ENCODE peak calls at places on chromosomes 11 and 22, in five cellular contexts. L is MM.1S, W is GM20000, D is mucosa of descending colon, O is HFF-Myc. Y is an unnamed sample.

GRCh38 chr11:7077101-7077500 is 11.7 kb upstream of the RBMXL2 start:
- DNase-seq in L (peak), W (no peak), D (no peak), O (no peak), Y (no peak)

GRCh38 chr22:38451404-38451803 is 3.6 kb downstream of the KCNJ4 start:
- DNase-seq in L (no peak), W (no peak), D (no peak), O (no peak), Y (no peak)

GRCh38 chr22:41526802-41527799 is 17.2 kb downstream of the POLR3H start:
- DNase-seq in L (peak), W (peak), D (peak), O (no peak), Y (peak)

GRCh38 chr11:113674397-113674685 is 31.8 kb downstream of the TMPRSS5 start:
- DNase-seq in L (no peak), W (no peak), D (no peak), O (no peak), Y (no peak)

GRCh38 chr22:41504397-41504796 is 35.5 kb downstream of the ACO2 start:
- DNase-seq in L (no peak), W (no peak), D (no peak), O (no peak), Y (no peak)

GRCh38 chr11:86515297-86516094 is 140.8 kb downstream of the CCDC81 start:
- DNase-seq in L (no peak), W (no peak), D (no peak), O (no peak), Y (no peak)

GRCh38 chr11:27717801-27718229 is 17.6 kb upstream of the BDNF start:
- DNase-seq in L (no peak), W (no peak), D (no peak), O (no peak), Y (no peak)

GRCh38 chr11:116773203-116774112 is 671 bp upstream of the BUD13 start:
- DNase-seq in L (no peak), W (peak), D (no peak), O (no peak), Y (no peak)

GRCh38 chr11:13216019-13217006 is 61.3 kb upstream of the BMAL1 start:
- DNase-seq in L (no peak), W (no peak), D (no peak), O (peak), Y (no peak)

GRCh38 chr11:47067401-47067800 is 109.3 kb downstream of the ARFGAP2 start:
- DNase-seq in L (no peak), W (no peak), D (no peak), O (no peak), Y (no peak)

GRCh38 chr11:31419138-31419537 is 49.5 kb downstream of the DNAJC24 start:
- DNase-seq in L (no peak), W (no peak), D (no peak), O (no peak), Y (no peak)

GRCh38 chr22:23193882-23194281 is 13.6 kb downstream of the BCR start:
- DNase-seq in L (no peak), W (no peak), D (no peak), O (no peak), Y (no peak)

GRCh38 chr11:102322560-102322959 is 5.3 kb downstream of the BIRC3 start:
- DNase-seq in L (peak), W (no peak), D (no peak), O (no peak), Y (no peak)

GRCh38 chr11:88410056-88410455 is 72.5 kb upstream of the CTSC start:
- DNase-seq in L (no peak), W (no peak), D (no peak), O (no peak), Y (no peak)

GRCh38 chr11:76493040-76493439 is 48.2 kb downstream of the EMSY start:
- DNase-seq in L (no peak), W (no peak), D (no peak), O (no peak), Y (no peak)

GRCh38 chr22:35561796-35562526 is 21.3 kb downstream of the RASD2 start:
- DNase-seq in L (no peak), W (no peak), D (no peak), O (peak), Y (no peak)

GRCh38 chr11:27218498-27219038 is 144.4 kb downstream of the CCDC34 start:
- DNase-seq in L (no peak), W (no peak), D (no peak), O (peak), Y (no peak)

GRCh38 chr22:38313384-38313955 is 3.8 kb downstream of the CSNK1E start:
- DNase-seq in L (peak), W (no peak), D (peak), O (peak), Y (no peak)

GRCh38 chr11:108654994-108655631 is 9.8 kb upstream of the DDX10 start:
- DNase-seq in L (peak), W (peak), D (peak), O (no peak), Y (peak)

GRCh38 chr11:83070878-83071640 is 638 bp downstream of the RAB30 start:
- DNase-seq in L (no peak), W (no peak), D (peak), O (no peak), Y (no peak)

GRCh38 chr22:37329239-37330140 is 47.2 kb downstream of the CYTH4 start:
- DNase-seq in L (no peak), W (no peak), D (no peak), O (no peak), Y (no peak)

GRCh38 chr22:31425331-31426050 is 26.1 kb downstream of the DRG1 start:
- DNase-seq in L (no peak), W (no peak), D (no peak), O (no peak), Y (no peak)

GRCh38 chr11:46026616-46027293 is 94.5 kb downstream of the PHF21A start:
- DNase-seq in L (no peak), W (no peak), D (no peak), O (no peak), Y (no peak)

GRCh38 chr11:119529063-119529845 is 106.3 kb upstream of the THY1 start:
- DNase-seq in L (no peak), W (no peak), D (no peak), O (no peak), Y (no peak)

GRCh38 chr22:30474683-30475424 is 3.0 kb upstream of the SEC14L3 start:
- DNase-seq in L (no peak), W (no peak), D (no peak), O (no peak), Y (no peak)

GRCh38 chr11:70483077-70483861 is 84.9 kb downstream of the CTTN start:
- DNase-seq in L (no peak), W (peak), D (peak), O (no peak), Y (peak)

GRCh38 chr11:75195164-75195962 is 44.5 kb downstream of the SLCO2B1 start:
- DNase-seq in L (no peak), W (no peak), D (no peak), O (no peak), Y (no peak)

GRCh38 chr11:20243974-20244373 is 83.7 kb upstream of the DBX1 start:
- DNase-seq in L (no peak), W (no peak), D (no peak), O (no peak), Y (no peak)
- TF ChIP-seq CTCF in L (peak), W (no peak), D (no peak), O (peak), Y (peak)

DNA sequence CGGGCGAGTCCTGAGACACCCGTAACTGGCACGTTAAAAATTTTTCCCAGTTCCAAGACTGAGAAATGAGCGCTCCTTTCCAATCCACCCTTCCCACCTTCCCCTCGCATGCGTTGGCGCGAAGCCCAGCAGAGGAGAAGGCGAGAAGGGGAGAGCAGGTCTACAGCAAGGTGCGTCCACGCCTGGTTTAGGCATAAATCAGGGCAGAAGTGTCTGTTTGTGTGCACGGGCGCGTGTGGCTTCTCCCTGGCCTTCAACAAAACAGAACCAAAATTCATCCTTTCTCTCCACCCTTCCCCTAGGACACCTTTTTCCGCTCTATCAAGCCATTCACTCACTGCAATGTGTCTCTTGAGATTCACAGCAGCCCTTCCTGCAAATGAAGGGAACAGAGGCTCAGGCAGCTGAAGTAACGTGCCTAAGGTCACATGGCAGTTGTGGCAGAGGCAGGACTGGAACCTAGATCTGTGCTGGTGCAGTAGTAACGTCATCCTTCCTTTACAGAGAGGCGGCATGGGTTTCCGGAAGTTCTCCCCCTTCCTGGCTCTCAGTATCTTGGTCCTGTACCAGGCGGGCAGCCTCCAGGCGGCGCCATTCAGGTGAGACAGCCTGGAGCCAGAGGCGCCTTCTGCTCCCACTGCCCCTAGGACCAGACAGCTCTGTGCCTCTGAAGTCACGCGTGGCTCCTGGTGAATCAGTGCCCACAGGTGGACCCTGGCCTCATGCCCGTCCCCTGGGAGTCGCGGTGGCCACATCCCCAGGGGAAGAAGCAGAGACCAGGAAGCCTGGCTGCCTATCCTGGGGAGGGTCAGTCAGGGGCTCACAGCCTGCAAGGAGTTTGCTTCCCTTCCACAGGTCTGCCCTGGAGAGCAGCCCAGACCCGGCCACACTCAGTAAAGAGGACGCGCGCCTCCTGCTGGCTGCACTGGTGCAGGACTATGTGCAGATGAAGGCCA is 1.1 kb downstream of the CALCB start:
- DNase-seq in L (peak), W (peak), D (peak), O (peak), Y (peak)
- TF ChIP-seq CTCF in L (peak), W (peak), D (peak), O (peak), Y (peak)

GRCh38 chr11:73530109-73530508 is 67.8 kb downstream of the FAM168A start:
- DNase-seq in L (no peak), W (no peak), D (peak), O (no peak), Y (no peak)
- TF ChIP-seq CTCF in L (no peak), W (no peak), D (peak), O (peak), Y (no peak)

GRCh38 chr11:64650923-64651523 is 60.0 kb downstream of the SLC22A12 start:
- DNase-seq in L (no peak), W (peak), D (no peak), O (no peak), Y (peak)
- TF ChIP-seq CTCF in L (peak), W (peak), D (no peak), O (peak), Y (peak)

GRCh38 chr11:57477507-57478189 is 17.3 kb downstream of the RTN4RL2 start:
- DNase-seq in L (no peak), W (no peak), D (peak), O (no peak), Y (no peak)

GRCh38 chr11:57475671-57476222 is 15.4 kb downstream of the RTN4RL2 start:
- DNase-seq in L (peak), W (peak), D (no peak), O (no peak), Y (no peak)

GRCh38 chr11:57476223-57476882 is 16.0 kb downstream of the RTN4RL2 start:
- DNase-seq in L (peak), W (peak), D (peak), O (no peak), Y (peak)

GRCh38 chr11:57475191-57475590 is 14.9 kb downstream of the RTN4RL2 start:
- DNase-seq in L (no peak), W (no peak), D (no peak), O (no peak), Y (no peak)

GRCh38 chr11:57476883-57477506 is 16.7 kb downstream of the RTN4RL2 start:
- DNase-seq in L (peak), W (peak), D (peak), O (no peak), Y (peak)
- TF ChIP-seq CTCF in L (peak), W (peak), D (peak), O (peak), Y (peak)

Y was measured in GM13976.